ENCODE peak calls at places on chromosomes 13 and 19, in five cellular contexts. P, O, E, Q and X are unnamed samples.

GRCh38 chr13:23673354-23673753 is 103.1 kb downstream of the TNFRSF19 start:
- DNase-seq in O (no peak), Q (no peak), P (no peak), E (peak), X (peak)

GRCh38 chr13:113209880-113210421 is 538 bp downstream of the CUL4A start:
- DNase-seq in E (peak), Q (peak), O (no peak), P (peak), X (peak)

GRCh38 chr13:40026174-40026585 is 370.7 kb downstream of the COG6 start:
- DNase-seq in Q (no peak), P (no peak), E (peak), O (no peak), X (peak)

GRCh38 chr19:46133101-46133627 is 8.7 kb upstream of the IGFL3 start:
- DNase-seq in P (peak), O (peak), E (peak), Q (peak), X (peak)

GRCh38 chr13:68736961-68737360 is 1370.7 kb upstream of the ATXN8OS start:
- DNase-seq in O (no peak), P (no peak), E (no peak), Q (no peak), X (no peak)

GRCh38 chr13:111035861-111036260 is 79.2 kb upstream of the ARHGEF7 start:
- DNase-seq in O (no peak), P (no peak), E (no peak), Q (no peak), X (no peak)

GRCh38 chr19:46697142-46697960 is 19.6 kb downstream of the PRKD2 start:
- DNase-seq in P (peak), Q (peak), O (no peak), E (no peak), X (peak)

GRCh38 chr13:50838031-50838430 is 5.5 kb downstream of the DLEU7 start:
- DNase-seq in P (no peak), Q (no peak), E (no peak), O (no peak), X (no peak)

GRCh38 chr19:872266-872951 is 12.9 kb downstream of the CFD start:
- DNase-seq in E (peak), P (peak), Q (peak), O (no peak), X (no peak)

GRCh38 chr13:32454886-32455593 is 27.1 kb upstream of the N4BP2L1 start:
- DNase-seq in O (no peak), E (no peak), Q (no peak), P (no peak), X (no peak)

GRCh38 chr19:56110515-56111448 is 10.3 kb downstream of the ZNF787 start:
- DNase-seq in P (no peak), Q (no peak), O (no peak), E (no peak), X (peak)

GRCh38 chr19:35352448-35353304 is 5.0 kb downstream of the FFAR1 start:
- DNase-seq in Q (peak), P (peak), O (peak), E (peak), X (peak)

GRCh38 chr19:28063702-28064101 is 1149.2 kb downstream of the UQCRFS1 start:
- DNase-seq in E (no peak), Q (no peak), P (no peak), O (no peak), X (no peak)

GRCh38 chr13:24127116-24127631 is 33.3 kb upstream of the SPATA13 start:
- DNase-seq in E (no peak), O (no peak), P (no peak), Q (no peak), X (no peak)

GRCh38 chr13:93140912-93141311 is 85.7 kb upstream of the GPC6 start:
- DNase-seq in O (no peak), E (no peak), P (no peak), Q (no peak), X (no peak)

GRCh38 chr19:58581227-58582141 is 8.3 kb upstream of the MZF1 start:
- DNase-seq in E (peak), O (no peak), Q (peak), P (peak), X (peak)

GRCh38 chr19:39968789-39969188 is 2.2 kb upstream of the PSMC4 start:
- DNase-seq in Q (no peak), E (no peak), O (no peak), P (no peak), X (no peak)

GRCh38 chr13:88281846-88282245 is 610.7 kb downstream of the SLITRK5 start:
- DNase-seq in P (no peak), O (no peak), E (no peak), Q (no peak), X (peak)

GRCh38 chr13:39586142-39586541 is 16.9 kb downstream of the LHFPL6 start:
- DNase-seq in E (no peak), P (no peak), O (no peak), Q (no peak), X (no peak)